ENCODE peak calls at places on chromosomes 3 and 15, in nine cellular contexts. I is GM20000, U is B cell, H is heart left ventricle, X is body of pancreas, R is uterus, B is tibial nerve, D is coronary artery, O is HCT116. A is an unnamed sample.
A peak's percentile ranks its signal among the peaks of the same experiment; 100 is the strongest.

GRCh38 chr15:65936317-65936716 is 67.0 kb downstream of the RAB11A start:
- DNase-seq in I (no peak), U (no peak), H (no peak), X (no peak), R (no peak), B (no peak), D (no peak), O (no peak), A (no peak)

GRCh38 chr3:134232146-134232545 is 18.5 kb downstream of the RYK start:
- DNase-seq in I (no peak), U (no peak), H (no peak), X (no peak), R (no peak), B (no peak), D (no peak), O (no peak), A (no peak)

GRCh38 chr3:150556792-150557191 is 10.2 kb downstream of the EIF2A start:
- DNase-seq in I (no peak), U (no peak), H (no peak), X (no peak), R (no peak), B (no peak), D (no peak), O (no peak), A (no peak)

GRCh38 chr15:47411733-47412530 is 305.4 kb upstream of the SEMA6D start:
- DNase-seq in I (no peak), U (no peak), H (no peak), X (peak; percentile 26), R (no peak), B (no peak), D (no peak), O (no peak), A (no peak)

GRCh38 chr15:83206971-83207621 is 527 bp downstream of the HDGFL3 start:
- DNase-seq in I (peak; percentile 73), U (peak; percentile 44), H (peak; percentile 40), X (peak; percentile 41), R (peak; percentile 49), B (peak; percentile 15), D (peak; percentile 75), O (no peak), A (peak; percentile 51)

GRCh38 chr15:38127306-38127731 is 125.3 kb upstream of the SPRED1 start:
- DNase-seq in I (no peak), U (no peak), H (no peak), X (no peak), R (no peak), B (no peak), D (no peak), O (peak; percentile 3), A (no peak)

GRCh38 chr3:156489462-156489911 is 65.4 kb downstream of the SSR3 start:
- DNase-seq in I (no peak), U (no peak), H (no peak), X (no peak), R (no peak), B (no peak), D (no peak), O (no peak), A (no peak)

GRCh38 chr3:10442151-10442795 is 63.1 kb downstream of the ATP2B2 start:
- DNase-seq in I (no peak), U (no peak), H (no peak), X (no peak), R (no peak), B (no peak), D (no peak), O (no peak), A (no peak)

GRCh38 chr3:157512534-157512933 is 9.3 kb upstream of the VEPH1 start:
- DNase-seq in I (no peak), U (no peak), H (no peak), X (no peak), R (no peak), B (no peak), D (no peak), O (no peak), A (no peak)

GRCh38 chr3:36944012-36944640 is 728 bp downstream of the TRANK1 start:
- DNase-seq in I (peak; percentile 57), U (peak; percentile 56), H (peak; percentile 57), X (peak; percentile 75), R (peak; percentile 62), B (no peak), D (peak; percentile 81), O (no peak), A (peak; percentile 40)

GRCh38 chr15:90261811-90262210 is 3.7 kb upstream of the NGRN start:
- DNase-seq in I (no peak), U (no peak), H (no peak), X (no peak), R (no peak), B (no peak), D (no peak), O (no peak), A (no peak)

GRCh38 chr3:176579741-176580185 is 617.5 kb downstream of the TBL1XR1 start:
- DNase-seq in I (no peak), U (no peak), H (no peak), X (no peak), R (no peak), B (no peak), D (no peak), O (no peak), A (no peak)

GRCh38 chr3:99747915-99748314 is 69.7 kb upstream of the CMSS1 start:
- DNase-seq in I (no peak), U (no peak), H (no peak), X (no peak), R (no peak), B (no peak), D (no peak), O (peak; percentile 6), A (no peak)

GRCh38 chr15:45499426-45499825 is 23.1 kb downstream of the SLC30A4 start:
- DNase-seq in I (no peak), U (no peak), H (no peak), X (no peak), R (no peak), B (no peak), D (no peak), O (no peak), A (no peak)

GRCh38 chr3:54146383-54147239 is 24.3 kb downstream of the CACNA2D3 start:
- DNase-seq in I (peak; percentile 44), U (no peak), H (peak; percentile 37), X (peak; percentile 71), R (no peak), B (no peak), D (no peak), O (peak; percentile 4), A (peak; percentile 62)

DNA sequence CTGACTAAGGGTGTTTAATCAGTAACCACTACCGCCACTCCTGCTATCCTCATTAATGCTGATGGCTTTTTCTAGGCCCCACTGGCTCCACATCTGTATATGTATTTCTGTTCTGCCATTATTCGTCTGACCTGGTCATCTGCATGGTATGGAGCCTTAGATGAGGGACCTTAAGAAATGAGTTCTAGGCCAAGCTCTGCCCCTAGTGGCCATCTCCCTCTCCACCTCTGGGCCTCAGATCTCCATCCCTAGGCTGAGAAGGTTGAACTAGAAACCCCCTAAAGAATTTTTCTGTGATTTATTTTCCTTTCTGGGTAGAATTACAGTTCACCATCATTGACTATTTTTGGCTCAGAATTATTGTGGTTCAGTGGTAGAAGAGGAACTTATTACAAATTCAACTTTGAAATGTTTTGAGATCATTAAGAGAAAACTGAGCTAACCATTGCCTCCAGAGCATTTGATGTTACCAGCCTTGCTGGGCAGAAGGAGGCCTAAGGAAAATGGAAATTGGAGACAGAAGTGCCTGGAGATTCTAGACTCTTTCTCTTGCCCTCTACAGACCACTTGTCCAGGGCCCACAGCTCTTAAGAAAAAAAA is 325.2 kb upstream of the NR2E3 start:
- DNase-seq in I (peak; percentile 18), U (no peak), H (no peak), X (no peak), R (no peak), B (no peak), D (no peak), O (no peak), A (no peak)
- TF ChIP-seq CTCF in I (peak; percentile 56), U (no peak), H (no peak), X (no peak), R (no peak), B (no peak), D (no peak), O (peak; percentile 79), A (peak; percentile 48)

DNA sequence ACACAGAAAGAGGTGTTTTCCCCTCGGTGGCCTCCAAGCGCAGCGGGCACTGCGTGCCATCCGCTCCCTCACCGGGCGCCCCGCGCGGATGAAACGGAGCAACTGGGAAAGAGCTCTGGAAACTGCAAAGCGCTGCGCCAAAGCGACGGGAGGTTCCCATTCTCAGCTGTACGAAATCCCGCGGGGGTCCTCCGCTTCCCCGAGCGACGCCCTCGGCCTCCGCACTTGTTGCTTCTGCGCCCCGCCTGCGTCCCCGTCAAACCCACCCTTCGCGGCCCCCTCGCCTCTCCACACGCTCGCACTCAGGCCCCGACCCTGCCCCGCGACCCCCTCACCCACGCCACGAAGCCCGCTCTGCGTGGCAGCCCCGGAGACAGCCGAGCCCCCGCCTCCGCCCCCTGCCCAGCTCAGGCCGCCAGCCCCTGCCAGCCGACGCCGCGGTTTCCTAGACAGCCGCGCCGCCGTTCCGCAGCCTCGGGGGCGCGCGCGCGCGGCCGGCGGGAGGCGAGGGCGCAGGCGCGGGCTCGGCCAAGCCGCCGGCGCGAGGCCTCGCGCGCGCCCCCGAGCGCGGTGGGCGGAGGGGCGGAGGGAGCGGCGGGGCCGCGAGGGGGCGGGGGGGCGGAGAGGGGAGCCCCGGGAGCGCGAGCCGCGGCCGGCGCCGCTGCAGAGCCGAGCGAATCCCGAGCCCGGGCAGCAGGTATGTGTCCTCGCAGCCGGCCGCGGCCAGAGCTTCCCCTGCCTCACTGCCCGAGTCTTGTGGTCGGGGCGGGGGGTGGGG is at the start of gene TMEM266:
- DNase-seq in I (peak; percentile 88), U (peak; percentile 68), H (peak; percentile 15), X (peak; percentile 77), R (peak; percentile 18), B (no peak), D (no peak), O (no peak), A (peak; percentile 47)
- TF ChIP-seq CTCF in I (no peak), U (no peak), H (no peak), X (no peak), R (no peak), B (no peak), D (no peak), O (no peak), A (peak; percentile 47)

GRCh38 chr3:38163117-38163870 is 2.0 kb upstream of the OXSR1 start:
- DNase-seq in I (no peak), U (peak; percentile 31), H (no peak), X (no peak), R (no peak), B (no peak), D (no peak), O (no peak), A (no peak)
- TF ChIP-seq CTCF in I (no peak), U (peak; percentile 29), H (no peak), X (no peak), R (no peak), B (no peak), D (no peak), O (peak; percentile 26), A (peak; percentile 23)

GRCh38 chr3:29668728-29669127 is 387.9 kb downstream of the RBMS3 start:
- DNase-seq in I (no peak), U (no peak), H (no peak), X (no peak), R (no peak), B (no peak), D (no peak), O (no peak), A (no peak)
- TF ChIP-seq CTCF in I (no peak), U (no peak), H (no peak), X (no peak), R (no peak), B (no peak), D (no peak), O (peak; percentile 33), A (no peak)

GRCh38 chr15:40244961-40245523 is 6.2 kb downstream of the PAK6 start:
- DNase-seq in I (no peak), U (no peak), H (no peak), X (peak; percentile 35), R (no peak), B (peak; percentile 8), D (peak; percentile 61), O (no peak), A (no peak)
- TF ChIP-seq CTCF in I (no peak), U (no peak), H (no peak), X (no peak), R (no peak), B (no peak), D (no peak), O (no peak), A (no peak)